ENCODE peak calls at places on chromosomes 6 and 20, in seven cellular contexts. O, P, Z, E, K, G and D are unnamed samples.

GRCh38 chr20:38810926-38811325 is 5.4 kb downstream of the PPP1R16B start:
- DNase-seq in O (no peak), Z (no peak), K (no peak), E (no peak), P (no peak), G (no peak), D (no peak)

GRCh38 chr20:6558361-6558760 is 209.1 kb upstream of the BMP2 start:
- DNase-seq in K (no peak), P (no peak), Z (no peak), O (no peak), G (no peak), E (no peak), D (no peak)

GRCh38 chr20:5279661-5280060 is 37.1 kb downstream of the PROKR2 start:
- DNase-seq in E (no peak), Z (no peak), G (no peak), P (no peak), K (no peak), O (no peak), D (no peak)

GRCh38 chr6:7041511-7042026 is 66.2 kb upstream of the RREB1 start:
- DNase-seq in Z (no peak), G (no peak), K (no peak), O (no peak), E (no peak), P (no peak), D (no peak)

GRCh38 chr6:35077713-35078105 is 63.4 kb downstream of the TCP11 start:
- DNase-seq in G (no peak), Z (no peak), K (no peak), P (no peak), O (no peak), E (no peak), D (no peak)

GRCh38 chr6:29884261-29884660 is 56.6 kb downstream of the HLA-G start:
- DNase-seq in P (no peak), K (no peak), G (no peak), Z (no peak), O (no peak), E (no peak), D (no peak)

GRCh38 chr20:8153281-8153908 is 21.3 kb downstream of the PLCB1 start:
- DNase-seq in Z (no peak), P (no peak), E (no peak), O (no peak), K (no peak), G (no peak), D (no peak)

GRCh38 chr6:79040083-79040482 is 38.0 kb downstream of the PHIP start:
- DNase-seq in G (no peak), E (no peak), O (peak), Z (no peak), P (no peak), K (no peak), D (no peak)

GRCh38 chr6:79544299-79544927 is 7.2 kb upstream of the LCA5 start:
- DNase-seq in O (no peak), Z (no peak), P (no peak), G (no peak), E (no peak), K (peak), D (no peak)

GRCh38 chr6:169145991-169146501 is 107.6 kb downstream of the THBS2 start:
- DNase-seq in Z (no peak), G (no peak), E (no peak), P (no peak), K (no peak), O (no peak), D (no peak)

GRCh38 chr6:170049641-170050491 is 241.0 kb downstream of the DLL1 start:
- DNase-seq in O (no peak), E (no peak), K (peak), G (peak), Z (no peak), P (no peak), D (no peak)

GRCh38 chr6:39576556-39577303 is 148.5 kb downstream of the KIF6 start:
- DNase-seq in Z (no peak), E (no peak), P (no peak), O (no peak), G (no peak), K (no peak), D (no peak)

GRCh38 chr6:110606151-110606550 is 129.7 kb upstream of the SLC22A16 start:
- DNase-seq in G (no peak), P (no peak), Z (no peak), O (no peak), K (no peak), E (no peak), D (no peak)

GRCh38 chr20:16049478-16050093 is 523.7 kb downstream of the KIF16B start:
- DNase-seq in P (no peak), K (no peak), G (no peak), O (no peak), Z (no peak), E (no peak), D (no peak)

GRCh38 chr6:63504777-63505384 is 67.4 kb upstream of the LOC128125822 start:
- DNase-seq in G (no peak), O (no peak), Z (no peak), E (no peak), P (no peak), K (no peak), D (no peak)

GRCh38 chr20:57968111-57968510 is 258.3 kb upstream of the PMEPA1 start:
- DNase-seq in P (no peak), G (no peak), O (no peak), Z (no peak), K (no peak), E (no peak), D (no peak)

GRCh38 chr6:39377530-39377929 is 55.0 kb upstream of the KCNK16 start:
- DNase-seq in K (peak), P (peak), G (no peak), O (peak), Z (peak), E (no peak), D (peak)

GRCh38 chr20:23019403-23019802 is 15.7 kb upstream of the SSTR4 start:
- DNase-seq in O (no peak), Z (no peak), P (no peak), E (no peak), K (peak), G (no peak), D (no peak)

GRCh38 chr6:125020385-125020784 is 58.1 kb downstream of the RNF217 start:
- DNase-seq in O (no peak), K (no peak), E (no peak), G (no peak), P (no peak), Z (no peak), D (no peak)

GRCh38 chr20:38134427-38135281 is 30.4 kb downstream of the TGM2 start:
- DNase-seq in Z (no peak), P (no peak), O (no peak), E (no peak), K (no peak), G (peak), D (no peak)

GRCh38 chr20:21548390-21549035 is 34.6 kb upstream of the NKX2-2 start:
- DNase-seq in Z (no peak), E (no peak), P (no peak), K (no peak), G (no peak), O (peak), D (no peak)

GRCh38 chr20:45218133-45218532 is 3.0 kb upstream of the SEMG2 start:
- DNase-seq in Z (no peak), G (no peak), K (no peak), O (no peak), E (no peak), P (no peak), D (no peak)

GRCh38 chr6:155690820-155691219 is 235.2 kb upstream of the NOX3 start:
- DNase-seq in K (no peak), Z (no peak), P (no peak), E (no peak), G (no peak), O (no peak), D (no peak)

GRCh38 chr20:52457826-52458225 is 266.2 kb upstream of the ZFP64 start:
- DNase-seq in K (no peak), G (no peak), P (no peak), O (no peak), Z (no peak), E (no peak), D (no peak)

GRCh38 chr6:18389479-18389878 is 2.3 kb downstream of the RNF144B start:
- DNase-seq in G (no peak), P (no peak), Z (no peak), O (no peak), E (no peak), K (no peak), D (no peak)

GRCh38 chr20:40309731-40310130 is 379.3 kb downstream of the MAFB start:
- DNase-seq in O (no peak), P (no peak), Z (no peak), E (no peak), K (no peak), G (no peak), D (no peak)

GRCh38 chr20:54140927-54141566 is 32.7 kb downstream of the CYP24A1 start:
- DNase-seq in Z (no peak), P (no peak), G (no peak), E (no peak), O (no peak), K (no peak), D (no peak)

GRCh38 chr20:973785-974194 is 28.3 kb downstream of the RSPO4 start:
- DNase-seq in O (peak), E (no peak), P (no peak), Z (peak), G (no peak), K (no peak), D (no peak)

GRCh38 chr6:74277749-74278148 is 581.7 kb downstream of the CD109 start:
- DNase-seq in G (no peak), Z (peak), K (no peak), O (no peak), E (no peak), P (peak), D (no peak)

GRCh38 chr6:109091314-109092009 is 3.2 kb downstream of the SESN1 start:
- DNase-seq in Z (peak), G (no peak), O (no peak), E (no peak), K (no peak), P (no peak), D (no peak)

GRCh38 chr6:4607793-4608192 is 168.4 kb upstream of the CDYL start:
- DNase-seq in Z (no peak), P (no peak), K (no peak), G (no peak), O (no peak), E (no peak), D (no peak)

GRCh38 chr20:6756961-6757595 is 10.4 kb upstream of the BMP2 start:
- DNase-seq in O (no peak), E (no peak), K (no peak), G (no peak), Z (no peak), P (peak), D (no peak)

GRCh38 chr20:21234324-21234723 is 68.8 kb upstream of the XRN2 start:
- DNase-seq in P (no peak), K (no peak), E (no peak), G (no peak), Z (no peak), O (no peak), D (no peak)

GRCh38 chr6:75493400-75494064 is at the start of gene FILIP1:
- DNase-seq in E (no peak), O (no peak), P (no peak), Z (no peak), K (peak), G (peak), D (no peak)